ENCODE peak calls at places on chromosomes 2 and 18, in four cellular contexts. One of them, this sample, is unnamed.

GRCh38 chr2:172562298-172562697 is 6.4 kb downstream of the PDK1 start:
- DNase-seq in transverse colon: peak
- DNase-seq in Panc1: no peak
- DNase-seq in GM12892: no peak
- DNase-seq in this sample: no peak

GRCh38 chr18:22538463-22538862 is 120.7 kb upstream of the CTAGE1 start:
- DNase-seq in transverse colon: no peak
- DNase-seq in Panc1: no peak
- DNase-seq in GM12892: no peak
- DNase-seq in this sample: no peak

GRCh38 chr2:45154606-45155155 is 145.4 kb upstream of the SIX2 start:
- DNase-seq in transverse colon: no peak
- DNase-seq in Panc1: no peak
- DNase-seq in GM12892: no peak
- DNase-seq in this sample: no peak

GRCh38 chr2:150119860-150120259 is 367.6 kb downstream of the RND3 start:
- DNase-seq in transverse colon: no peak
- DNase-seq in Panc1: no peak
- DNase-seq in GM12892: no peak
- DNase-seq in this sample: no peak

GRCh38 chr2:109428281-109428680 is 185.5 kb downstream of the SEPTIN10 start:
- DNase-seq in transverse colon: no peak
- DNase-seq in Panc1: no peak
- DNase-seq in GM12892: no peak
- DNase-seq in this sample: no peak

GRCh38 chr2:3864943-3865664 is 161.7 kb downstream of the DCDC2C start:
- DNase-seq in transverse colon: no peak
- DNase-seq in Panc1: no peak
- DNase-seq in GM12892: no peak
- DNase-seq in this sample: no peak

GRCh38 chr18:79068299-79068945 is 772 bp upstream of the ATP9B start:
- DNase-seq in transverse colon: no peak
- DNase-seq in Panc1: no peak
- DNase-seq in GM12892: no peak
- DNase-seq in this sample: peak

GRCh38 chr2:18345848-18346247 is 214.6 kb downstream of the RDH14 start:
- DNase-seq in transverse colon: no peak
- DNase-seq in Panc1: no peak
- DNase-seq in GM12892: no peak
- DNase-seq in this sample: no peak

GRCh38 chr2:32742381-32742780 is 114.5 kb downstream of the TTC27 start:
- DNase-seq in transverse colon: no peak
- DNase-seq in Panc1: no peak
- DNase-seq in GM12892: no peak
- DNase-seq in this sample: no peak

GRCh38 chr2:73089270-73090030 is 17.9 kb upstream of the SFXN5 start:
- DNase-seq in transverse colon: no peak
- DNase-seq in Panc1: peak
- DNase-seq in GM12892: no peak
- DNase-seq in this sample: no peak

GRCh38 chr18:13623871-13624270 is 102.5 kb downstream of the FAM210A start:
- DNase-seq in transverse colon: no peak
- DNase-seq in Panc1: no peak
- DNase-seq in GM12892: no peak
- DNase-seq in this sample: no peak

GRCh38 chr2:133378386-133378785 is 189.9 kb downstream of the NCKAP5 start:
- DNase-seq in transverse colon: no peak
- DNase-seq in Panc1: no peak
- DNase-seq in GM12892: no peak
- DNase-seq in this sample: no peak

GRCh38 chr2:218387369-218388194 is 5.5 kb downstream of the SLC11A1 start:
- DNase-seq in transverse colon: peak
- DNase-seq in Panc1: no peak
- DNase-seq in GM12892: no peak
- DNase-seq in this sample: no peak

GRCh38 chr2:64604155-64604554 is 49.6 kb downstream of the SERTAD2 start:
- DNase-seq in transverse colon: no peak
- DNase-seq in Panc1: no peak
- DNase-seq in GM12892: no peak
- DNase-seq in this sample: no peak

GRCh38 chr2:64607381-64607780 is 46.3 kb downstream of the SERTAD2 start:
- DNase-seq in transverse colon: no peak
- DNase-seq in Panc1: no peak
- DNase-seq in GM12892: no peak
- DNase-seq in this sample: peak

GRCh38 chr2:64606495-64607363 is 47.0 kb downstream of the SERTAD2 start:
- DNase-seq in transverse colon: peak
- DNase-seq in Panc1: no peak
- DNase-seq in GM12892: peak
- DNase-seq in this sample: no peak

GRCh38 chr2:64605991-64606494 is 47.7 kb downstream of the SERTAD2 start:
- DNase-seq in transverse colon: no peak
- DNase-seq in Panc1: no peak
- DNase-seq in GM12892: no peak
- DNase-seq in this sample: no peak

DNA sequence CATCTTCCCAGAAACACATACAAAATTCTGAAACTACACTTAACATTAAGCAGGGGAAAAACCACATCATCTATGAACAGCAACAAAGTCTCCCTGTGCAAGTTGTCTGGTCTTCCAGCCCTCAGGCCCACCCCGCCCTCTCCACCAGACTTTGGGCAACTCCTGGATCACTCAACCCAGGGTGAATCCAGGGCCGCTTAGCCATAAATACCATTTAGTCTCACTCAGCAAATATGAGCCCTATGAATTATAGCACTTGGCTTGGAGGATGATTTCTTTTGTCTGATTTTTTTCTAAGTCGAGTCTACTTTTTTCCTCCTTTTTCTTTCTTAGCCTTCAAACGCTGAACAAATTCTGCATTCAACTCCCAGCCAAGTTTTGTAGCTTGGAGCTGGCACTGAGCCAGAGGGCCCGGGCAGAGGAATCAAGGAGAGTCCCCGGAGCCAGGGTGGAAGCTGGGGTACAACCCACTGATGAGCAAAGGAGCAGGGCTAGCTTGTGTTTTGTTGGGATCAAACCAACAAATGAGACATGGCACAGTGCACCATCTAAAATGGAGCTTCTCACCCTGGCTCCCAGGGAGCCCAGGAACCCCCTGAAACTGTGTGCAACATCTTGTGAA is 48.7 kb downstream of the SERTAD2 start:
- DNase-seq in transverse colon: no peak
- DNase-seq in Panc1: no peak
- DNase-seq in GM12892: no peak
- DNase-seq in this sample: no peak
- TF ChIP-seq POLR2AphosphoS5 in transverse colon: no peak
- TF ChIP-seq POLR2AphosphoS5 in Panc1: no peak
- TF ChIP-seq POLR2AphosphoS5 in GM12892: no peak
- TF ChIP-seq POLR2AphosphoS5 in this sample: no peak

GRCh38 chr18:48075707-48076093 is 145.2 kb upstream of the SMAD2 start:
- DNase-seq in transverse colon: no peak
- DNase-seq in Panc1: no peak
- DNase-seq in GM12892: no peak
- DNase-seq in this sample: no peak
- TF ChIP-seq POLR2AphosphoS5 in transverse colon: no peak
- TF ChIP-seq POLR2AphosphoS5 in Panc1: no peak
- TF ChIP-seq POLR2AphosphoS5 in GM12892: no peak
- TF ChIP-seq POLR2AphosphoS5 in this sample: no peak

GRCh38 chr2:39733070-39733674 is 45.9 kb downstream of the THUMPD2 start:
- DNase-seq in transverse colon: no peak
- DNase-seq in Panc1: no peak
- DNase-seq in GM12892: no peak
- DNase-seq in this sample: no peak
- TF ChIP-seq POLR2AphosphoS5 in transverse colon: no peak
- TF ChIP-seq POLR2AphosphoS5 in Panc1: no peak
- TF ChIP-seq POLR2AphosphoS5 in GM12892: no peak
- TF ChIP-seq POLR2AphosphoS5 in this sample: no peak

GRCh38 chr2:210203162-210203561 is 22.1 kb downstream of the ACADL start:
- DNase-seq in transverse colon: no peak
- DNase-seq in Panc1: no peak
- DNase-seq in GM12892: no peak
- DNase-seq in this sample: no peak

GRCh38 chr2:210210185-210210584 is 15.1 kb downstream of the ACADL start:
- DNase-seq in transverse colon: no peak
- DNase-seq in Panc1: no peak
- DNase-seq in GM12892: no peak
- DNase-seq in this sample: no peak

DNA sequence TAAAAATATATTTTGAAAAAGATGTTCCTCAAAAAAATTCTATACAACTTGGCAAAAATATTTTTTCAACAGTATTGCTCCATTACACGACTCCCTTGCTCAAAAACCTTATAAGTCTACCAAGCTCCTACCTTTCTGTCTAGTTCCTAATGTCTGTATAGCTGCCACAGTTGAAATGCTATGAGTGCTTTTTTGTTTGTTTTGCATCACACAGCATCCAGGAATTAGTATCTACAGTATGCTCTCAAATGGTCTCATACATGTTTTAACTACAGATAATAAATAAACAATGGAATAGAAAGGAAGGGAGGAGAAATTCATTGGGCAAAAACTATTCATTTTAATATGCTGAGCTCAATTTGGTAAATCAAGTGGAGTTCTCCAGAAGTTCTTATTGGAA is 17.3 kb downstream of the ACADL start:
- DNase-seq in transverse colon: no peak
- DNase-seq in Panc1: no peak
- DNase-seq in GM12892: no peak
- DNase-seq in this sample: no peak
- TF ChIP-seq POLR2AphosphoS5 in transverse colon: no peak
- TF ChIP-seq POLR2AphosphoS5 in Panc1: no peak
- TF ChIP-seq POLR2AphosphoS5 in GM12892: no peak
- TF ChIP-seq POLR2AphosphoS5 in this sample: no peak

GRCh38 chr2:201233192-201234166 is 26.9 kb upstream of the CASP8 start:
- DNase-seq in transverse colon: peak
- DNase-seq in Panc1: peak
- DNase-seq in GM12892: peak
- DNase-seq in this sample: peak
- TF ChIP-seq POLR2AphosphoS5 in transverse colon: peak
- TF ChIP-seq POLR2AphosphoS5 in Panc1: peak
- TF ChIP-seq POLR2AphosphoS5 in GM12892: peak
- TF ChIP-seq POLR2AphosphoS5 in this sample: peak

GRCh38 chr2:39437522-39438296 is 624 bp upstream of the MAP4K3 start:
- DNase-seq in transverse colon: peak
- DNase-seq in Panc1: no peak
- DNase-seq in GM12892: peak
- DNase-seq in this sample: peak
- TF ChIP-seq POLR2AphosphoS5 in transverse colon: peak
- TF ChIP-seq POLR2AphosphoS5 in Panc1: no peak
- TF ChIP-seq POLR2AphosphoS5 in GM12892: no peak
- TF ChIP-seq POLR2AphosphoS5 in this sample: no peak

GRCh38 chr2:24756789-24757188 is 36.4 kb downstream of the PTRHD1 start:
- DNase-seq in transverse colon: no peak
- DNase-seq in Panc1: no peak
- DNase-seq in GM12892: no peak
- DNase-seq in this sample: no peak
- TF ChIP-seq POLR2AphosphoS5 in transverse colon: no peak
- TF ChIP-seq POLR2AphosphoS5 in Panc1: no peak
- TF ChIP-seq POLR2AphosphoS5 in GM12892: no peak
- TF ChIP-seq POLR2AphosphoS5 in this sample: no peak

GRCh38 chr2:66435549-66435875 is 587 bp downstream of the MEIS1 start:
- DNase-seq in transverse colon: no peak
- DNase-seq in Panc1: no peak
- DNase-seq in GM12892: no peak
- DNase-seq in this sample: no peak

GRCh38 chr2:66433945-66434678 is 813 bp upstream of the MEIS1 start:
- DNase-seq in transverse colon: peak
- DNase-seq in Panc1: no peak
- DNase-seq in GM12892: no peak
- DNase-seq in this sample: no peak

GRCh38 chr2:66435963-66436362 is 1.0 kb downstream of the MEIS1 start:
- DNase-seq in transverse colon: no peak
- DNase-seq in Panc1: no peak
- DNase-seq in GM12892: no peak
- DNase-seq in this sample: no peak

GRCh38 chr2:66433695-66433944 is 1.3 kb upstream of the MEIS1 start:
- DNase-seq in transverse colon: no peak
- DNase-seq in Panc1: no peak
- DNase-seq in GM12892: no peak
- DNase-seq in this sample: no peak

DNA sequence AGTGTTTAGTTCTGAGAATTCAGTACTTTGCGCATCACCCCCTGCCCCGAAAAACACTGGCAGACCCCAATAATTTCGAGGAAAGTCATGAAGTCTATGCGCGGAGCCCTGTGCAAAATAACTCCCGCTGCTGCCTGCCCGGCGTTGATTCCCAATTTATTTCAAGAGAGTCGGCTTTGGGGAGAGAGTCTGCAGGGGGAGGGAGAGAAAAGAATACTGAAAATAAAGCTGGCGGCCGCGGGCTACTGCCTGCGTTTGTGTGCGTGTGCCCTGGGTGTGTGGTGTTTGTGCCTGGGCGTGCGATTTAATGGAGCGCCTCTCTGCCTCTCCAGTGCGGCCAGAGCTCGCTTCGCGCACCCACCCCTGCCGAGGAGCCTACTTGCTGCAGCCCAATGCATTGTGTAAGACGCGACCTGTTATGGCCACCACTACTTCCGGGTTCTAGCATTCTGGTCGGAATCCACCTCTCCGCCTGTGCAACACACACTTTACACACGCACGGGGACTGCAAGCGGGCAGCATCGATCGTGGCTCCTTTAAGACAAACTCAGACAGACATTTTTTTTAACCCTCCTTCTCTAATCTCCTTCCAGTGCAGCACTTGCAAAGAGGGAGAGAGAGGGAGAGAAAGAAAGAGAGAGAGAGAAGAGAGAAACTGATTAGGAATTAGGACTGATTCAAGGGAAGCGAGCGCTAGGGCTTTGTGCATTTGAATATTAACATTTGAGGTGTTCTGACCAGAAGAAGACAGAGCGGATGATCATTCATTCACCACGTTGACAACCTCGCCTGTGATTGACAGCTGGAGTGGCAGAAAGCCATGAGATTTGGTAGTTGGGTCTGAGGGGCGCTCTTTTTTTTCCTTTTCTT is at the start of gene MEIS1:
- DNase-seq in transverse colon: peak
- DNase-seq in Panc1: peak
- DNase-seq in GM12892: no peak
- DNase-seq in this sample: peak
- TF ChIP-seq POLR2AphosphoS5 in transverse colon: peak
- TF ChIP-seq POLR2AphosphoS5 in Panc1: peak
- TF ChIP-seq POLR2AphosphoS5 in GM12892: no peak
- TF ChIP-seq POLR2AphosphoS5 in this sample: no peak

This sample was measured in HL-60.